ENCODE peak calls at places on chromosomes 5 and 9, in six cellular contexts. One of them, this sample, is unnamed.
A peak's percentile ranks its signal among the peaks of the same experiment; 100 is the strongest.

GRCh38 chr5:119287547-119288073 is 68.2 kb upstream of the TNFAIP8 start:
- DNase-seq in GM12878: no peak
- DNase-seq in H1: no peak
- DNase-seq in sigmoid colon: no peak
- DNase-seq in K562: no peak
- DNase-seq in SK-N-SH: no peak
- DNase-seq in this sample: no peak

GRCh38 chr9:136686794-136687711 is at the start of gene AGPAT2:
- DNase-seq in GM12878: no peak
- DNase-seq in H1: no peak
- DNase-seq in sigmoid colon: peak; percentile 83
- DNase-seq in K562: peak; percentile 99
- DNase-seq in SK-N-SH: peak; percentile 98
- DNase-seq in this sample: peak; percentile 92

GRCh38 chr5:54985301-54986268 is at the start of gene ESM1:
- DNase-seq in GM12878: no peak
- DNase-seq in H1: no peak
- DNase-seq in sigmoid colon: no peak
- DNase-seq in K562: no peak
- DNase-seq in SK-N-SH: no peak
- DNase-seq in this sample: no peak

GRCh38 chr9:79263666-79264460 is 307.9 kb upstream of the TLE4 start:
- DNase-seq in GM12878: no peak
- DNase-seq in H1: no peak
- DNase-seq in sigmoid colon: no peak
- DNase-seq in K562: no peak
- DNase-seq in SK-N-SH: peak; percentile 43
- DNase-seq in this sample: no peak

GRCh38 chr9:30851600-30851999 is 1532.8 kb upstream of the ACO1 start:
- DNase-seq in GM12878: no peak
- DNase-seq in H1: no peak
- DNase-seq in sigmoid colon: no peak
- DNase-seq in K562: no peak
- DNase-seq in SK-N-SH: no peak
- DNase-seq in this sample: no peak

GRCh38 chr9:134384811-134385479 is 58.7 kb downstream of the RXRA start:
- DNase-seq in GM12878: no peak
- DNase-seq in H1: no peak
- DNase-seq in sigmoid colon: no peak
- DNase-seq in K562: no peak
- DNase-seq in SK-N-SH: no peak
- DNase-seq in this sample: no peak

GRCh38 chr5:170745481-170746061 is 38.0 kb upstream of the GABRP start:
- DNase-seq in GM12878: no peak
- DNase-seq in H1: peak; percentile 80
- DNase-seq in sigmoid colon: no peak
- DNase-seq in K562: no peak
- DNase-seq in SK-N-SH: peak; percentile 86
- DNase-seq in this sample: no peak

GRCh38 chr5:74865799-74866652 is at the start of gene FAM169A:
- DNase-seq in GM12878: no peak
- DNase-seq in H1: no peak
- DNase-seq in sigmoid colon: no peak
- DNase-seq in K562: no peak
- DNase-seq in SK-N-SH: peak; percentile 87
- DNase-seq in this sample: peak; percentile 51

GRCh38 chr9:123102380-123103113 is 69.1 kb downstream of the GPR21 start:
- DNase-seq in GM12878: no peak
- DNase-seq in H1: no peak
- DNase-seq in sigmoid colon: no peak
- DNase-seq in K562: no peak
- DNase-seq in SK-N-SH: no peak
- DNase-seq in this sample: no peak

GRCh38 chr9:98873535-98874432 is 66.3 kb downstream of the GALNT12 start:
- DNase-seq in GM12878: no peak
- DNase-seq in H1: no peak
- DNase-seq in sigmoid colon: no peak
- DNase-seq in K562: no peak
- DNase-seq in SK-N-SH: no peak
- DNase-seq in this sample: no peak

GRCh38 chr9:96031366-96031824 is 155.9 kb downstream of the ERCC6L2 start:
- DNase-seq in GM12878: no peak
- DNase-seq in H1: no peak
- DNase-seq in sigmoid colon: no peak
- DNase-seq in K562: no peak
- DNase-seq in SK-N-SH: peak; percentile 83
- DNase-seq in this sample: no peak

GRCh38 chr9:136728080-136728547 is 14.6 kb downstream of the LCN10 start:
- DNase-seq in GM12878: peak; percentile 39
- DNase-seq in H1: no peak
- DNase-seq in sigmoid colon: peak; percentile 96
- DNase-seq in K562: peak; percentile 94
- DNase-seq in SK-N-SH: peak; percentile 98
- DNase-seq in this sample: peak; percentile 92

GRCh38 chr5:6636293-6636692 is 3.1 kb downstream of the SRD5A1 start:
- DNase-seq in GM12878: no peak
- DNase-seq in H1: no peak
- DNase-seq in sigmoid colon: no peak
- DNase-seq in K562: no peak
- DNase-seq in SK-N-SH: no peak
- DNase-seq in this sample: no peak

GRCh38 chr5:139863361-139863760 is 67.8 kb downstream of the PSD2 start:
- DNase-seq in GM12878: no peak
- DNase-seq in H1: no peak
- DNase-seq in sigmoid colon: peak; percentile 90
- DNase-seq in K562: no peak
- DNase-seq in SK-N-SH: no peak
- DNase-seq in this sample: peak; percentile 24

GRCh38 chr9:36486454-36486932 is 86.2 kb upstream of the MELK start:
- DNase-seq in GM12878: no peak
- DNase-seq in H1: no peak
- DNase-seq in sigmoid colon: no peak
- DNase-seq in K562: peak; percentile 11
- DNase-seq in SK-N-SH: no peak
- DNase-seq in this sample: peak; percentile 15

GRCh38 chr5:9173281-9174048 is 372.4 kb downstream of the SEMA5A start:
- DNase-seq in GM12878: no peak
- DNase-seq in H1: no peak
- DNase-seq in sigmoid colon: no peak
- DNase-seq in K562: no peak
- DNase-seq in SK-N-SH: no peak
- DNase-seq in this sample: no peak

GRCh38 chr9:98357921-98358535 is 102.6 kb upstream of the TBC1D2 start:
- DNase-seq in GM12878: no peak
- DNase-seq in H1: no peak
- DNase-seq in sigmoid colon: no peak
- DNase-seq in K562: no peak
- DNase-seq in SK-N-SH: no peak
- DNase-seq in this sample: no peak

DNA sequence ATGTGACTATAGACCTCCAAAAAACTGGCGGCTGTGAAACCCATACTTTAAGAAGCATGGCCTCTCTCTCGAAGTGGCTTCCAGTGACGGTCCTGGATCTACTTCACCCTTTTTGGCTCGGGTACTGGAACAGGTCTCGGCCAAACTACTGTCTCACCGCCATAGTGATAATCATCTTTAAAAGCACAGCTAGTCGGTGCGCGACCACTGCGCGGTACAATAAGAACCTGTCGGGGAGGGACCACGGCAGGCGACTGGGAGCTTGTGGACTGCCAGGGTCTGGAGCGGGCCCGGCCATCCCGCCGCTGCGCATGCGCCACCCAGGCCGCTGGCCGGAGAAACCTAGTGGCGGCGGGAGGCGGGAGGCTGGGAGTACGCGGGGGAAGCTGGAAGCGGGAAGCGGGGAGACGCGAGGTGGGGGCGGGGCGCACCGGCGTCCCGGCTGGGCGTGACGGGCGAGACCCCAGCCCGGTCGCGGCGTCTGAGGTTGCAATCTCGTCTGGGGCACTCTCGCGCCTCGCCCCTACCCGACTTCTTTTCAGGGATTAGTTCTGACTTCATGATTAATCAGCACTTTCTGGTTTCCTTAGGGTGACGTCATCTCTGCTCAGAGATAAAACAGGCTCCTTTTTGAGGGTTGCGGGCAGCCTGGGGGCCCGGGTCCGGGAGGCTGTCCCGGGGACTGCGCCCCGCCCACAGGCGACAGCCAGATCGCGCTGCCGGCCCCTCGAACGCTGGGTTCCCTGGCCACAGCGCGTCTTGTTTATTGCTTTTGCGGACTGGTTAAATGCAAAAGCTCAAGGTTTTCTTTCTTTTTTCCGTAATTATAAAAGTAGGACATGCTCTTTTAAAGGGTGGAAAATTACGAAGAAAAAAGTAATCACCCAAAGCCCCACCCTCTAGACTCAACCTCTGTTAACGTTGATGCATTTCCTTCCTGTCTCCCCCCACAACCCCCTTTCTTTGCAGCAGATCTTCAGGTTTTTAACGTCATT is 266.8 kb downstream of the CWC27 start:
- DNase-seq in GM12878: peak; percentile 40
- DNase-seq in H1: peak; percentile 81
- DNase-seq in sigmoid colon: peak; percentile 96
- DNase-seq in K562: peak; percentile 95
- DNase-seq in SK-N-SH: peak; percentile 99
- DNase-seq in this sample: peak; percentile 88
- TF ChIP-seq EP300 in GM12878: no peak
- TF ChIP-seq EP300 in H1: peak; percentile 45
- TF ChIP-seq EP300 in sigmoid colon: no peak
- TF ChIP-seq EP300 in K562: peak; percentile 53
- TF ChIP-seq EP300 in SK-N-SH: peak; percentile 52
- TF ChIP-seq EP300 in this sample: no peak

GRCh38 chr5:80935811-80936385 is 24.3 kb upstream of the RASGRF2 start:
- DNase-seq in GM12878: no peak
- DNase-seq in H1: no peak
- DNase-seq in sigmoid colon: no peak
- DNase-seq in K562: peak; percentile 12
- DNase-seq in SK-N-SH: no peak
- DNase-seq in this sample: no peak
- TF ChIP-seq CTCF in GM12878: no peak
- TF ChIP-seq CTCF in H1: peak; percentile 55
- TF ChIP-seq CTCF in sigmoid colon: no peak
- TF ChIP-seq CTCF in K562: peak; percentile 40
- TF ChIP-seq CTCF in SK-N-SH: no peak
- TF ChIP-seq CTCF in this sample: no peak

GRCh38 chr5:606061-606460 is 6.1 kb upstream of the CEP72 start:
- DNase-seq in GM12878: no peak
- DNase-seq in H1: no peak
- DNase-seq in sigmoid colon: peak; percentile 47
- DNase-seq in K562: no peak
- DNase-seq in SK-N-SH: no peak
- DNase-seq in this sample: no peak
- TF ChIP-seq POLR2AphosphoS5 in GM12878: no peak
- TF ChIP-seq POLR2AphosphoS5 in H1: no peak
- TF ChIP-seq POLR2AphosphoS5 in sigmoid colon: no peak
- TF ChIP-seq POLR2AphosphoS5 in K562: no peak
- TF ChIP-seq POLR2AphosphoS5 in SK-N-SH: no peak
- TF ChIP-seq POLR2AphosphoS5 in this sample: no peak

GRCh38 chr9:16705121-16705604 is 165.3 kb downstream of the BNC2 start:
- DNase-seq in GM12878: no peak
- DNase-seq in H1: peak; percentile 70
- DNase-seq in sigmoid colon: peak; percentile 93
- DNase-seq in K562: peak; percentile 5
- DNase-seq in SK-N-SH: peak; percentile 20
- DNase-seq in this sample: peak; percentile 66
- TF ChIP-seq EP300 in GM12878: no peak
- TF ChIP-seq EP300 in H1: no peak
- TF ChIP-seq EP300 in sigmoid colon: peak; percentile 33
- TF ChIP-seq EP300 in K562: no peak
- TF ChIP-seq EP300 in SK-N-SH: no peak
- TF ChIP-seq EP300 in this sample: peak; percentile 66

GRCh38 chr5:158119852-158120708 is 261.1 kb upstream of the CLINT1 start:
- DNase-seq in GM12878: no peak
- DNase-seq in H1: no peak
- DNase-seq in sigmoid colon: no peak
- DNase-seq in K562: no peak
- DNase-seq in SK-N-SH: no peak
- DNase-seq in this sample: no peak

GRCh38 chr5:158120760-158121159 is 261.8 kb upstream of the CLINT1 start:
- DNase-seq in GM12878: no peak
- DNase-seq in H1: no peak
- DNase-seq in sigmoid colon: no peak
- DNase-seq in K562: no peak
- DNase-seq in SK-N-SH: no peak
- DNase-seq in this sample: no peak

GRCh38 chr5:158123595-158123994 is 264.6 kb upstream of the CLINT1 start:
- DNase-seq in GM12878: no peak
- DNase-seq in H1: no peak
- DNase-seq in sigmoid colon: no peak
- DNase-seq in K562: no peak
- DNase-seq in SK-N-SH: no peak
- DNase-seq in this sample: no peak

GRCh38 chr5:158124606-158125316 is 265.8 kb upstream of the CLINT1 start:
- DNase-seq in GM12878: no peak
- DNase-seq in H1: no peak
- DNase-seq in sigmoid colon: no peak
- DNase-seq in K562: no peak
- DNase-seq in SK-N-SH: no peak
- DNase-seq in this sample: no peak

GRCh38 chr5:158121678-158122077 is 262.7 kb upstream of the CLINT1 start:
- DNase-seq in GM12878: no peak
- DNase-seq in H1: no peak
- DNase-seq in sigmoid colon: no peak
- DNase-seq in K562: no peak
- DNase-seq in SK-N-SH: no peak
- DNase-seq in this sample: no peak
- TF ChIP-seq CTCF in GM12878: no peak
- TF ChIP-seq CTCF in H1: no peak
- TF ChIP-seq CTCF in sigmoid colon: no peak
- TF ChIP-seq CTCF in K562: no peak
- TF ChIP-seq CTCF in SK-N-SH: peak; percentile 14
- TF ChIP-seq CTCF in this sample: no peak

GRCh38 chr9:127916665-127917581 is at the start of gene ST6GALNAC4:
- DNase-seq in GM12878: no peak
- DNase-seq in H1: no peak
- DNase-seq in sigmoid colon: peak; percentile 97
- DNase-seq in K562: peak; percentile 98
- DNase-seq in SK-N-SH: peak; percentile 98
- DNase-seq in this sample: peak; percentile 96
- TF ChIP-seq POLR2AphosphoS5 in GM12878: peak; percentile 37
- TF ChIP-seq POLR2AphosphoS5 in H1: no peak
- TF ChIP-seq POLR2AphosphoS5 in sigmoid colon: peak; percentile 80
- TF ChIP-seq POLR2AphosphoS5 in K562: peak; percentile 38
- TF ChIP-seq POLR2AphosphoS5 in SK-N-SH: no peak
- TF ChIP-seq POLR2AphosphoS5 in this sample: no peak

This sample was measured in transverse colon.